ENCODE peak calls at places on chromosomes 5 and 9, in seven cellular contexts. One of them, this sample, is unnamed.

GRCh38 chr5:74493426-74493825 is 147.1 kb downstream of the ENC1 start:
- DNase-seq in fibroblast of lung: peak; percentile 63
- DNase-seq in left ventricle myocardium inferior: no peak
- DNase-seq in ovary: no peak
- DNase-seq in PC-9: no peak
- DNase-seq in GM06990: no peak
- DNase-seq in bronchial epithelial cell: no peak
- DNase-seq in this sample: no peak

GRCh38 chr5:115265220-115265619 is 2.5 kb upstream of the PGGT1B start:
- DNase-seq in bronchial epithelial cell: no peak
- DNase-seq in PC-9: no peak
- DNase-seq in left ventricle myocardium inferior: no peak
- DNase-seq in GM06990: no peak
- DNase-seq in ovary: no peak
- DNase-seq in fibroblast of lung: no peak
- DNase-seq in this sample: no peak

GRCh38 chr5:113451797-113452196 is 17.0 kb upstream of the TSSK1B start:
- DNase-seq in GM06990: no peak
- DNase-seq in PC-9: no peak
- DNase-seq in left ventricle myocardium inferior: no peak
- DNase-seq in bronchial epithelial cell: no peak
- DNase-seq in ovary: no peak
- DNase-seq in fibroblast of lung: no peak
- DNase-seq in this sample: no peak

GRCh38 chr9:134204991-134205578 is 40.7 kb upstream of the RNU6ATAC start:
- DNase-seq in PC-9: no peak
- DNase-seq in bronchial epithelial cell: no peak
- DNase-seq in fibroblast of lung: peak; percentile 7
- DNase-seq in left ventricle myocardium inferior: no peak
- DNase-seq in ovary: no peak
- DNase-seq in GM06990: no peak
- DNase-seq in this sample: no peak

GRCh38 chr9:4425358-4426045 is 64.8 kb upstream of the SLC1A1 start:
- DNase-seq in PC-9: peak; percentile 78
- DNase-seq in fibroblast of lung: no peak
- DNase-seq in left ventricle myocardium inferior: no peak
- DNase-seq in ovary: no peak
- DNase-seq in bronchial epithelial cell: peak; percentile 54
- DNase-seq in GM06990: peak; percentile 26
- DNase-seq in this sample: no peak

GRCh38 chr9:32378496-32378895 is 5.9 kb upstream of the ACO1 start:
- DNase-seq in fibroblast of lung: peak; percentile 64
- DNase-seq in PC-9: no peak
- DNase-seq in ovary: peak; percentile 39
- DNase-seq in GM06990: peak; percentile 24
- DNase-seq in bronchial epithelial cell: peak; percentile 68
- DNase-seq in left ventricle myocardium inferior: no peak
- DNase-seq in this sample: no peak

GRCh38 chr5:142540774-142541466 is 145.0 kb downstream of the FGF1 start:
- DNase-seq in GM06990: no peak
- DNase-seq in fibroblast of lung: peak; percentile 36
- DNase-seq in ovary: no peak
- DNase-seq in bronchial epithelial cell: no peak
- DNase-seq in left ventricle myocardium inferior: peak; percentile 66
- DNase-seq in PC-9: no peak
- DNase-seq in this sample: no peak

GRCh38 chr9:38437193-38437823 is 13.1 kb upstream of the IGFBPL1 start:
- DNase-seq in fibroblast of lung: peak; percentile 54
- DNase-seq in left ventricle myocardium inferior: no peak
- DNase-seq in bronchial epithelial cell: peak; percentile 59
- DNase-seq in PC-9: peak; percentile 61
- DNase-seq in GM06990: no peak
- DNase-seq in ovary: no peak
- DNase-seq in this sample: no peak

GRCh38 chr9:98909935-98910334 is 33.8 kb upstream of the COL15A1 start:
- DNase-seq in left ventricle myocardium inferior: no peak
- DNase-seq in bronchial epithelial cell: no peak
- DNase-seq in ovary: no peak
- DNase-seq in PC-9: no peak
- DNase-seq in fibroblast of lung: no peak
- DNase-seq in GM06990: no peak
- DNase-seq in this sample: no peak

GRCh38 chr5:88724201-88724600 is 158.8 kb downstream of the MEF2C start:
- DNase-seq in bronchial epithelial cell: peak; percentile 42
- DNase-seq in ovary: no peak
- DNase-seq in GM06990: no peak
- DNase-seq in fibroblast of lung: peak; percentile 21
- DNase-seq in PC-9: peak; percentile 35
- DNase-seq in left ventricle myocardium inferior: no peak
- DNase-seq in this sample: no peak

GRCh38 chr9:111833941-111834340 is 39.2 kb upstream of the SHOC1 start:
- DNase-seq in GM06990: no peak
- DNase-seq in bronchial epithelial cell: peak; percentile 87
- DNase-seq in fibroblast of lung: peak; percentile 60
- DNase-seq in left ventricle myocardium inferior: no peak
- DNase-seq in PC-9: peak; percentile 62
- DNase-seq in ovary: no peak
- DNase-seq in this sample: no peak

GRCh38 chr5:93162201-93162654 is 418.8 kb downstream of the NR2F1-AS1 start:
- DNase-seq in left ventricle myocardium inferior: no peak
- DNase-seq in GM06990: no peak
- DNase-seq in ovary: no peak
- DNase-seq in bronchial epithelial cell: peak; percentile 84
- DNase-seq in fibroblast of lung: peak; percentile 81
- DNase-seq in PC-9: peak; percentile 64
- DNase-seq in this sample: no peak

GRCh38 chr5:133942589-133943474 is 25.6 kb downstream of the C5orf15 start:
- DNase-seq in PC-9: no peak
- DNase-seq in ovary: no peak
- DNase-seq in GM06990: no peak
- DNase-seq in fibroblast of lung: no peak
- DNase-seq in bronchial epithelial cell: no peak
- DNase-seq in left ventricle myocardium inferior: no peak
- DNase-seq in this sample: no peak

GRCh38 chr5:140135127-140135526 is 9.4 kb downstream of the IGIP start:
- DNase-seq in fibroblast of lung: no peak
- DNase-seq in left ventricle myocardium inferior: no peak
- DNase-seq in GM06990: no peak
- DNase-seq in ovary: no peak
- DNase-seq in PC-9: no peak
- DNase-seq in bronchial epithelial cell: no peak
- DNase-seq in this sample: no peak

GRCh38 chr5:72288923-72289322 is 31.1 kb downstream of the MRPS27 start:
- DNase-seq in bronchial epithelial cell: no peak
- DNase-seq in GM06990: no peak
- DNase-seq in PC-9: no peak
- DNase-seq in left ventricle myocardium inferior: no peak
- DNase-seq in fibroblast of lung: no peak
- DNase-seq in ovary: no peak
- DNase-seq in this sample: no peak

GRCh38 chr5:102296229-102296817 is at the start of gene SLCO4C1:
- DNase-seq in ovary: no peak
- DNase-seq in GM06990: peak; percentile 90
- DNase-seq in left ventricle myocardium inferior: peak; percentile 61
- DNase-seq in fibroblast of lung: peak; percentile 59
- DNase-seq in bronchial epithelial cell: peak; percentile 61
- DNase-seq in PC-9: no peak
- DNase-seq in this sample: peak; percentile 18

GRCh38 chr5:82045526-82046267 is 73.9 kb downstream of the ATG10 start:
- DNase-seq in GM06990: no peak
- DNase-seq in left ventricle myocardium inferior: no peak
- DNase-seq in PC-9: no peak
- DNase-seq in bronchial epithelial cell: peak; percentile 25
- DNase-seq in fibroblast of lung: peak; percentile 77
- DNase-seq in ovary: no peak
- DNase-seq in this sample: no peak

GRCh38 chr5:141915881-141916336 is 7.8 kb upstream of the DELE1 start:
- DNase-seq in bronchial epithelial cell: no peak
- DNase-seq in left ventricle myocardium inferior: peak; percentile 41
- DNase-seq in PC-9: peak; percentile 44
- DNase-seq in ovary: no peak
- DNase-seq in GM06990: no peak
- DNase-seq in fibroblast of lung: no peak
- DNase-seq in this sample: no peak

GRCh38 chr5:1050449-1051365 is 42.1 kb downstream of the NKD2 start:
- DNase-seq in GM06990: no peak
- DNase-seq in fibroblast of lung: no peak
- DNase-seq in bronchial epithelial cell: no peak
- DNase-seq in ovary: no peak
- DNase-seq in left ventricle myocardium inferior: peak; percentile 50
- DNase-seq in PC-9: no peak
- DNase-seq in this sample: no peak

GRCh38 chr9:99127372-99128132 is 22.6 kb downstream of the TGFBR1 start:
- DNase-seq in left ventricle myocardium inferior: no peak
- DNase-seq in ovary: no peak
- DNase-seq in bronchial epithelial cell: peak; percentile 100
- DNase-seq in PC-9: peak; percentile 81
- DNase-seq in fibroblast of lung: peak; percentile 87
- DNase-seq in GM06990: peak; percentile 46
- DNase-seq in this sample: no peak

GRCh38 chr5:111902436-111902835 is 145.4 kb upstream of the NREP start:
- DNase-seq in ovary: no peak
- DNase-seq in left ventricle myocardium inferior: no peak
- DNase-seq in PC-9: no peak
- DNase-seq in GM06990: no peak
- DNase-seq in fibroblast of lung: no peak
- DNase-seq in bronchial epithelial cell: no peak
- DNase-seq in this sample: no peak

DNA sequence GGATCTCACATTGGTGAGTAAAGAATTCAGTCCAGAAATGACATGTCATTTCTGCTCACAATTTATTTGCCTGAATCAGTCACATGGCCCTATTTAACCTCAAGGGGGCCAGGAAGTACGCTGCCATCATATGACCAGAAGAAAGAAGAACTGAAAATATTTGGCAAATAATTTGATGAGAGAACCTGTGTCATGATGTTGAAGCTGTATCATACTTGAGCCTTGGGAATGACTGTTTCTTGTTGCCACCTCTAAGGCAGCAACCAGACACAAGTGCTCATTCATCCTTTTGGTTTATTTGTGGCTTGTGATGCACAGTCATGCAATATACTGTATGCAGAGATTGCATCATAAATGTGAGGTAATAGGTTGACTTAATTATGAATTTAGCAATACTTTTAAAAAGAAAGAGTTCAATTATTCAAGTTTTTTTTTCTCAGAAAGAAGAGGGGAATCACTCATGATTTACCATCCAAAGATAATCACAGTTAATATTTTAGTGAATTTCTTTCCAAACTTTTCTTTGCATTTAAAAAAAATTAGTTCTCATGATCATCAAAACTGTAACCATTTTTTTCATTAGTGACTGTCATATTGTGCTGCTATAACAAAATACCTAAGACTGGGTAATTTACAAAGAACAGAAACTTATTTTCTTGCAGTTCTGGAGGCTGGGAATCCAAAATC is 8.2 kb upstream of the ZFYVE16 start:
- DNase-seq in left ventricle myocardium inferior: no peak
- DNase-seq in fibroblast of lung: peak; percentile 36
- DNase-seq in bronchial epithelial cell: peak; percentile 87
- DNase-seq in ovary: no peak
- DNase-seq in GM06990: peak; percentile 39
- DNase-seq in PC-9: peak; percentile 57
- DNase-seq in this sample: no peak
- TF ChIP-seq CTCF in left ventricle myocardium inferior: no peak
- TF ChIP-seq CTCF in fibroblast of lung: no peak
- TF ChIP-seq CTCF in bronchial epithelial cell: no peak
- TF ChIP-seq CTCF in ovary: no peak
- TF ChIP-seq CTCF in GM06990: no peak
- TF ChIP-seq CTCF in PC-9: no peak
- TF ChIP-seq CTCF in this sample: no peak

GRCh38 chr5:7762267-7762666 is 88.7 kb downstream of the CFAP90 start:
- DNase-seq in left ventricle myocardium inferior: no peak
- DNase-seq in bronchial epithelial cell: no peak
- DNase-seq in GM06990: no peak
- DNase-seq in PC-9: no peak
- DNase-seq in fibroblast of lung: no peak
- DNase-seq in ovary: no peak
- DNase-seq in this sample: no peak
- TF ChIP-seq CTCF in left ventricle myocardium inferior: no peak
- TF ChIP-seq CTCF in bronchial epithelial cell: no peak
- TF ChIP-seq CTCF in GM06990: peak; percentile 17
- TF ChIP-seq CTCF in PC-9: no peak
- TF ChIP-seq CTCF in fibroblast of lung: no peak
- TF ChIP-seq CTCF in ovary: no peak
- TF ChIP-seq CTCF in this sample: no peak

GRCh38 chr5:119301210-119301609 is 54.6 kb upstream of the TNFAIP8 start:
- DNase-seq in ovary: no peak
- DNase-seq in left ventricle myocardium inferior: no peak
- DNase-seq in fibroblast of lung: no peak
- DNase-seq in PC-9: no peak
- DNase-seq in GM06990: no peak
- DNase-seq in bronchial epithelial cell: no peak
- DNase-seq in this sample: no peak

GRCh38 chr5:119301947-119302346 is 53.9 kb upstream of the TNFAIP8 start:
- DNase-seq in left ventricle myocardium inferior: no peak
- DNase-seq in fibroblast of lung: no peak
- DNase-seq in GM06990: no peak
- DNase-seq in PC-9: no peak
- DNase-seq in bronchial epithelial cell: peak; percentile 35
- DNase-seq in ovary: no peak
- DNase-seq in this sample: no peak

GRCh38 chr5:119302449-119302848 is 53.4 kb upstream of the TNFAIP8 start:
- DNase-seq in left ventricle myocardium inferior: no peak
- DNase-seq in GM06990: no peak
- DNase-seq in PC-9: no peak
- DNase-seq in fibroblast of lung: no peak
- DNase-seq in bronchial epithelial cell: no peak
- DNase-seq in ovary: no peak
- DNase-seq in this sample: no peak

GRCh38 chr5:119304439-119304838 is 51.4 kb upstream of the TNFAIP8 start:
- DNase-seq in GM06990: no peak
- DNase-seq in fibroblast of lung: peak; percentile 45
- DNase-seq in bronchial epithelial cell: no peak
- DNase-seq in PC-9: no peak
- DNase-seq in left ventricle myocardium inferior: no peak
- DNase-seq in ovary: no peak
- DNase-seq in this sample: no peak

GRCh38 chr5:119302916-119303897 is 52.6 kb upstream of the TNFAIP8 start:
- DNase-seq in left ventricle myocardium inferior: no peak
- DNase-seq in fibroblast of lung: peak; percentile 99
- DNase-seq in bronchial epithelial cell: peak; percentile 99
- DNase-seq in ovary: no peak
- DNase-seq in PC-9: peak; percentile 96
- DNase-seq in GM06990: no peak
- DNase-seq in this sample: no peak
- TF ChIP-seq CTCF in left ventricle myocardium inferior: no peak
- TF ChIP-seq CTCF in fibroblast of lung: no peak
- TF ChIP-seq CTCF in bronchial epithelial cell: no peak
- TF ChIP-seq CTCF in ovary: no peak
- TF ChIP-seq CTCF in PC-9: no peak
- TF ChIP-seq CTCF in GM06990: no peak
- TF ChIP-seq CTCF in this sample: no peak

DNA sequence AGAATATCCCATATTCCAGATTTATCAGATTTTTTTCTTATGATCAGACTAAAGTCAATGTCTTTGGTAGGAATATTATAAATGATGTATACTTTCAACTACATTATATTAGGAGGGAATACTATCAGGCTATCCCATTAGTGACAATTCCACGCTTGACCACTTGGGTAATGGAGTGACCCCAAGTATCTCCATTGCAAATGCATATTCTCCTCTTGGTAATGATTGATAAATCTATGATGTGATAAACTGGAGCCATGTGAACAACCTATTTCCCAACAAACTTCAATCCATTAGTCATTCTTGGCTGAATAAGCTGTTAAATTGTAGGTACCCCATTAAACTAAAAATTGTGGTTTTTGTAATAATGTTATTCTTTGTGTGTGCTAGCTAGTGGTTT is 12.2 kb upstream of the MPDZ start:
- DNase-seq in left ventricle myocardium inferior: no peak
- DNase-seq in ovary: no peak
- DNase-seq in fibroblast of lung: no peak
- DNase-seq in PC-9: no peak
- DNase-seq in GM06990: no peak
- DNase-seq in bronchial epithelial cell: no peak
- DNase-seq in this sample: no peak
- TF ChIP-seq CTCF in left ventricle myocardium inferior: no peak
- TF ChIP-seq CTCF in ovary: no peak
- TF ChIP-seq CTCF in fibroblast of lung: peak; percentile 17
- TF ChIP-seq CTCF in PC-9: no peak
- TF ChIP-seq CTCF in GM06990: no peak
- TF ChIP-seq CTCF in bronchial epithelial cell: no peak
- TF ChIP-seq CTCF in this sample: no peak